ENCODE peak calls at places on chromosomes 4 and X, in ten cellular contexts. One of them, this sample, is unnamed.

GRCh38 chrX:115713465-115713864 is 152.5 kb downstream of the PLS3 start:
- DNase-seq in cardiac septum: no peak
- DNase-seq in DMS 273 treated with DMSO at 0.1 percent for 48 hours: no peak
- DNase-seq in upper lobe of right lung: no peak
- DNase-seq in CD8-positive, alpha-beta memory T cell: no peak
- DNase-seq in ovary: no peak
- DNase-seq in T-helper 22 cell: no peak
- DNase-seq in stimulated activated CD4-positive, alpha-beta T cell treated with anti-CD3 and anti-CD28 coated beads, Interleukin-4, amount 100 ng/mL, for 1 hour: no peak
- DNase-seq in activated T-cell treated with anti-CD3 and anti-CD28 coated beads for 1 hour: no peak
- DNase-seq in mesenchymal stem cell: no peak
- DNase-seq in this sample: no peak

GRCh38 chr4:6732441-6733357 is 16.7 kb downstream of the BLOC1S4 start:
- DNase-seq in DMS 273 treated with DMSO at 0.1 percent for 48 hours: no peak
- DNase-seq in mesenchymal stem cell: peak
- DNase-seq in T-helper 22 cell: no peak
- DNase-seq in activated T-cell treated with anti-CD3 and anti-CD28 coated beads for 1 hour: no peak
- DNase-seq in ovary: peak
- DNase-seq in stimulated activated CD4-positive, alpha-beta T cell treated with anti-CD3 and anti-CD28 coated beads, Interleukin-4, amount 100 ng/mL, for 1 hour: no peak
- DNase-seq in cardiac septum: no peak
- DNase-seq in CD8-positive, alpha-beta memory T cell: no peak
- DNase-seq in upper lobe of right lung: peak
- DNase-seq in this sample: peak

GRCh38 chrX:35842657-35843056 is 44.5 kb downstream of the MAGEB16 start:
- DNase-seq in mesenchymal stem cell: peak
- DNase-seq in cardiac septum: no peak
- DNase-seq in CD8-positive, alpha-beta memory T cell: no peak
- DNase-seq in stimulated activated CD4-positive, alpha-beta T cell treated with anti-CD3 and anti-CD28 coated beads, Interleukin-4, amount 100 ng/mL, for 1 hour: no peak
- DNase-seq in ovary: no peak
- DNase-seq in DMS 273 treated with DMSO at 0.1 percent for 48 hours: no peak
- DNase-seq in upper lobe of right lung: no peak
- DNase-seq in T-helper 22 cell: no peak
- DNase-seq in activated T-cell treated with anti-CD3 and anti-CD28 coated beads for 1 hour: no peak
- DNase-seq in this sample: no peak

GRCh38 chrX:75038925-75039324 is 113.7 kb upstream of the NEXMIF start:
- DNase-seq in DMS 273 treated with DMSO at 0.1 percent for 48 hours: no peak
- DNase-seq in CD8-positive, alpha-beta memory T cell: no peak
- DNase-seq in stimulated activated CD4-positive, alpha-beta T cell treated with anti-CD3 and anti-CD28 coated beads, Interleukin-4, amount 100 ng/mL, for 1 hour: no peak
- DNase-seq in ovary: no peak
- DNase-seq in activated T-cell treated with anti-CD3 and anti-CD28 coated beads for 1 hour: no peak
- DNase-seq in mesenchymal stem cell: peak
- DNase-seq in cardiac septum: no peak
- DNase-seq in T-helper 22 cell: no peak
- DNase-seq in upper lobe of right lung: no peak
- DNase-seq in this sample: no peak

GRCh38 chr4:138329506-138330070 is 87.4 kb upstream of the SLC7A11 start:
- DNase-seq in CD8-positive, alpha-beta memory T cell: no peak
- DNase-seq in upper lobe of right lung: no peak
- DNase-seq in mesenchymal stem cell: no peak
- DNase-seq in activated T-cell treated with anti-CD3 and anti-CD28 coated beads for 1 hour: no peak
- DNase-seq in T-helper 22 cell: no peak
- DNase-seq in cardiac septum: no peak
- DNase-seq in DMS 273 treated with DMSO at 0.1 percent for 48 hours: no peak
- DNase-seq in stimulated activated CD4-positive, alpha-beta T cell treated with anti-CD3 and anti-CD28 coated beads, Interleukin-4, amount 100 ng/mL, for 1 hour: no peak
- DNase-seq in ovary: no peak
- DNase-seq in this sample: no peak

GRCh38 chr4:3256230-3257124 is 7.5 kb downstream of the MSANTD1 start:
- DNase-seq in upper lobe of right lung: peak
- DNase-seq in activated T-cell treated with anti-CD3 and anti-CD28 coated beads for 1 hour: no peak
- DNase-seq in T-helper 22 cell: no peak
- DNase-seq in ovary: no peak
- DNase-seq in mesenchymal stem cell: no peak
- DNase-seq in stimulated activated CD4-positive, alpha-beta T cell treated with anti-CD3 and anti-CD28 coated beads, Interleukin-4, amount 100 ng/mL, for 1 hour: no peak
- DNase-seq in cardiac septum: peak
- DNase-seq in CD8-positive, alpha-beta memory T cell: peak
- DNase-seq in DMS 273 treated with DMSO at 0.1 percent for 48 hours: no peak
- DNase-seq in this sample: peak

GRCh38 chr4:121819216-121819980 is 4.3 kb downstream of the CCNA2 start:
- DNase-seq in activated T-cell treated with anti-CD3 and anti-CD28 coated beads for 1 hour: no peak
- DNase-seq in T-helper 22 cell: no peak
- DNase-seq in ovary: no peak
- DNase-seq in mesenchymal stem cell: peak
- DNase-seq in stimulated activated CD4-positive, alpha-beta T cell treated with anti-CD3 and anti-CD28 coated beads, Interleukin-4, amount 100 ng/mL, for 1 hour: no peak
- DNase-seq in upper lobe of right lung: no peak
- DNase-seq in DMS 273 treated with DMSO at 0.1 percent for 48 hours: no peak
- DNase-seq in CD8-positive, alpha-beta memory T cell: no peak
- DNase-seq in cardiac septum: no peak
- DNase-seq in this sample: no peak

GRCh38 chr4:16569790-16570189 is 328.7 kb downstream of the LDB2 start:
- DNase-seq in stimulated activated CD4-positive, alpha-beta T cell treated with anti-CD3 and anti-CD28 coated beads, Interleukin-4, amount 100 ng/mL, for 1 hour: no peak
- DNase-seq in ovary: no peak
- DNase-seq in mesenchymal stem cell: no peak
- DNase-seq in T-helper 22 cell: no peak
- DNase-seq in activated T-cell treated with anti-CD3 and anti-CD28 coated beads for 1 hour: no peak
- DNase-seq in CD8-positive, alpha-beta memory T cell: no peak
- DNase-seq in upper lobe of right lung: no peak
- DNase-seq in DMS 273 treated with DMSO at 0.1 percent for 48 hours: no peak
- DNase-seq in cardiac septum: no peak
- DNase-seq in this sample: no peak

GRCh38 chr4:181525641-181526040 is 717.6 kb upstream of the TENM3 start:
- DNase-seq in cardiac septum: no peak
- DNase-seq in activated T-cell treated with anti-CD3 and anti-CD28 coated beads for 1 hour: no peak
- DNase-seq in stimulated activated CD4-positive, alpha-beta T cell treated with anti-CD3 and anti-CD28 coated beads, Interleukin-4, amount 100 ng/mL, for 1 hour: no peak
- DNase-seq in ovary: no peak
- DNase-seq in DMS 273 treated with DMSO at 0.1 percent for 48 hours: no peak
- DNase-seq in mesenchymal stem cell: no peak
- DNase-seq in upper lobe of right lung: no peak
- DNase-seq in T-helper 22 cell: no peak
- DNase-seq in CD8-positive, alpha-beta memory T cell: no peak
- DNase-seq in this sample: no peak

GRCh38 chr4:67717586-67717985 is 16.6 kb upstream of the UBA6 start:
- DNase-seq in ovary: no peak
- DNase-seq in upper lobe of right lung: no peak
- DNase-seq in T-helper 22 cell: no peak
- DNase-seq in stimulated activated CD4-positive, alpha-beta T cell treated with anti-CD3 and anti-CD28 coated beads, Interleukin-4, amount 100 ng/mL, for 1 hour: no peak
- DNase-seq in DMS 273 treated with DMSO at 0.1 percent for 48 hours: no peak
- DNase-seq in activated T-cell treated with anti-CD3 and anti-CD28 coated beads for 1 hour: no peak
- DNase-seq in CD8-positive, alpha-beta memory T cell: no peak
- DNase-seq in mesenchymal stem cell: no peak
- DNase-seq in cardiac septum: no peak
- DNase-seq in this sample: no peak

GRCh38 chrX:147533426-147533825 is 378.3 kb upstream of the FMR1 start:
- DNase-seq in mesenchymal stem cell: no peak
- DNase-seq in ovary: no peak
- DNase-seq in CD8-positive, alpha-beta memory T cell: no peak
- DNase-seq in cardiac septum: no peak
- DNase-seq in DMS 273 treated with DMSO at 0.1 percent for 48 hours: no peak
- DNase-seq in stimulated activated CD4-positive, alpha-beta T cell treated with anti-CD3 and anti-CD28 coated beads, Interleukin-4, amount 100 ng/mL, for 1 hour: no peak
- DNase-seq in T-helper 22 cell: no peak
- DNase-seq in activated T-cell treated with anti-CD3 and anti-CD28 coated beads for 1 hour: no peak
- DNase-seq in upper lobe of right lung: no peak
- DNase-seq in this sample: no peak

GRCh38 chr4:11611868-11612267 is 183.2 kb upstream of the HS3ST1 start:
- DNase-seq in activated T-cell treated with anti-CD3 and anti-CD28 coated beads for 1 hour: no peak
- DNase-seq in ovary: no peak
- DNase-seq in CD8-positive, alpha-beta memory T cell: no peak
- DNase-seq in mesenchymal stem cell: no peak
- DNase-seq in stimulated activated CD4-positive, alpha-beta T cell treated with anti-CD3 and anti-CD28 coated beads, Interleukin-4, amount 100 ng/mL, for 1 hour: no peak
- DNase-seq in DMS 273 treated with DMSO at 0.1 percent for 48 hours: no peak
- DNase-seq in T-helper 22 cell: no peak
- DNase-seq in upper lobe of right lung: no peak
- DNase-seq in cardiac septum: no peak
- DNase-seq in this sample: no peak

GRCh38 chrX:46959985-46960700 is 47.9 kb downstream of the JADE3 start:
- DNase-seq in mesenchymal stem cell: no peak
- DNase-seq in cardiac septum: no peak
- DNase-seq in DMS 273 treated with DMSO at 0.1 percent for 48 hours: no peak
- DNase-seq in ovary: no peak
- DNase-seq in T-helper 22 cell: no peak
- DNase-seq in CD8-positive, alpha-beta memory T cell: no peak
- DNase-seq in upper lobe of right lung: no peak
- DNase-seq in activated T-cell treated with anti-CD3 and anti-CD28 coated beads for 1 hour: no peak
- DNase-seq in stimulated activated CD4-positive, alpha-beta T cell treated with anti-CD3 and anti-CD28 coated beads, Interleukin-4, amount 100 ng/mL, for 1 hour: no peak
- DNase-seq in this sample: no peak

GRCh38 chrX:37846934-37847732 is at the start of gene DYNLT3:
- DNase-seq in stimulated activated CD4-positive, alpha-beta T cell treated with anti-CD3 and anti-CD28 coated beads, Interleukin-4, amount 100 ng/mL, for 1 hour: peak
- DNase-seq in T-helper 22 cell: peak
- DNase-seq in DMS 273 treated with DMSO at 0.1 percent for 48 hours: peak
- DNase-seq in CD8-positive, alpha-beta memory T cell: peak
- DNase-seq in upper lobe of right lung: peak
- DNase-seq in mesenchymal stem cell: peak
- DNase-seq in activated T-cell treated with anti-CD3 and anti-CD28 coated beads for 1 hour: peak
- DNase-seq in cardiac septum: peak
- DNase-seq in ovary: peak
- DNase-seq in this sample: peak

GRCh38 chr4:88366460-88366859 is 12.2 kb upstream of the HERC6 start:
- DNase-seq in DMS 273 treated with DMSO at 0.1 percent for 48 hours: no peak
- DNase-seq in ovary: no peak
- DNase-seq in CD8-positive, alpha-beta memory T cell: no peak
- DNase-seq in cardiac septum: no peak
- DNase-seq in upper lobe of right lung: no peak
- DNase-seq in mesenchymal stem cell: no peak
- DNase-seq in stimulated activated CD4-positive, alpha-beta T cell treated with anti-CD3 and anti-CD28 coated beads, Interleukin-4, amount 100 ng/mL, for 1 hour: no peak
- DNase-seq in activated T-cell treated with anti-CD3 and anti-CD28 coated beads for 1 hour: no peak
- DNase-seq in T-helper 22 cell: no peak
- DNase-seq in this sample: no peak

GRCh38 chrX:86002076-86002896 is 45.1 kb downstream of the CHM start:
- DNase-seq in ovary: no peak
- DNase-seq in CD8-positive, alpha-beta memory T cell: peak
- DNase-seq in DMS 273 treated with DMSO at 0.1 percent for 48 hours: no peak
- DNase-seq in mesenchymal stem cell: peak
- DNase-seq in stimulated activated CD4-positive, alpha-beta T cell treated with anti-CD3 and anti-CD28 coated beads, Interleukin-4, amount 100 ng/mL, for 1 hour: no peak
- DNase-seq in cardiac septum: no peak
- DNase-seq in T-helper 22 cell: no peak
- DNase-seq in activated T-cell treated with anti-CD3 and anti-CD28 coated beads for 1 hour: no peak
- DNase-seq in upper lobe of right lung: peak
- DNase-seq in this sample: no peak

GRCh38 chrX:111244238-111244750 is 26.0 kb downstream of the CAPN6 start:
- DNase-seq in mesenchymal stem cell: peak
- DNase-seq in stimulated activated CD4-positive, alpha-beta T cell treated with anti-CD3 and anti-CD28 coated beads, Interleukin-4, amount 100 ng/mL, for 1 hour: no peak
- DNase-seq in CD8-positive, alpha-beta memory T cell: no peak
- DNase-seq in upper lobe of right lung: no peak
- DNase-seq in T-helper 22 cell: no peak
- DNase-seq in DMS 273 treated with DMSO at 0.1 percent for 48 hours: peak
- DNase-seq in activated T-cell treated with anti-CD3 and anti-CD28 coated beads for 1 hour: no peak
- DNase-seq in cardiac septum: no peak
- DNase-seq in ovary: no peak
- DNase-seq in this sample: no peak

GRCh38 chrX:45435481-45435880 is 234.8 kb upstream of the DIPK2B start:
- DNase-seq in DMS 273 treated with DMSO at 0.1 percent for 48 hours: no peak
- DNase-seq in stimulated activated CD4-positive, alpha-beta T cell treated with anti-CD3 and anti-CD28 coated beads, Interleukin-4, amount 100 ng/mL, for 1 hour: no peak
- DNase-seq in activated T-cell treated with anti-CD3 and anti-CD28 coated beads for 1 hour: no peak
- DNase-seq in CD8-positive, alpha-beta memory T cell: no peak
- DNase-seq in upper lobe of right lung: no peak
- DNase-seq in mesenchymal stem cell: no peak
- DNase-seq in T-helper 22 cell: no peak
- DNase-seq in ovary: no peak
- DNase-seq in cardiac septum: no peak
- DNase-seq in this sample: no peak

GRCh38 chr4:105878668-105879067 is 16.6 kb upstream of the NPNT start:
- DNase-seq in DMS 273 treated with DMSO at 0.1 percent for 48 hours: no peak
- DNase-seq in cardiac septum: no peak
- DNase-seq in mesenchymal stem cell: no peak
- DNase-seq in upper lobe of right lung: no peak
- DNase-seq in activated T-cell treated with anti-CD3 and anti-CD28 coated beads for 1 hour: no peak
- DNase-seq in ovary: no peak
- DNase-seq in stimulated activated CD4-positive, alpha-beta T cell treated with anti-CD3 and anti-CD28 coated beads, Interleukin-4, amount 100 ng/mL, for 1 hour: no peak
- DNase-seq in T-helper 22 cell: no peak
- DNase-seq in CD8-positive, alpha-beta memory T cell: no peak
- DNase-seq in this sample: no peak

GRCh38 chr4:124177647-124178425 is 534.7 kb downstream of the ANKRD50 start:
- DNase-seq in activated T-cell treated with anti-CD3 and anti-CD28 coated beads for 1 hour: no peak
- DNase-seq in upper lobe of right lung: no peak
- DNase-seq in CD8-positive, alpha-beta memory T cell: no peak
- DNase-seq in cardiac septum: no peak
- DNase-seq in mesenchymal stem cell: peak
- DNase-seq in DMS 273 treated with DMSO at 0.1 percent for 48 hours: no peak
- DNase-seq in stimulated activated CD4-positive, alpha-beta T cell treated with anti-CD3 and anti-CD28 coated beads, Interleukin-4, amount 100 ng/mL, for 1 hour: no peak
- DNase-seq in T-helper 22 cell: no peak
- DNase-seq in ovary: no peak
- DNase-seq in this sample: no peak

GRCh38 chrX:48025561-48025960 is 18.8 kb downstream of the SPACA5 start:
- DNase-seq in activated T-cell treated with anti-CD3 and anti-CD28 coated beads for 1 hour: no peak
- DNase-seq in DMS 273 treated with DMSO at 0.1 percent for 48 hours: no peak
- DNase-seq in CD8-positive, alpha-beta memory T cell: peak
- DNase-seq in ovary: peak
- DNase-seq in cardiac septum: no peak
- DNase-seq in upper lobe of right lung: no peak
- DNase-seq in stimulated activated CD4-positive, alpha-beta T cell treated with anti-CD3 and anti-CD28 coated beads, Interleukin-4, amount 100 ng/mL, for 1 hour: peak
- DNase-seq in T-helper 22 cell: no peak
- DNase-seq in mesenchymal stem cell: peak
- DNase-seq in this sample: no peak

This sample was measured in sigmoid colon.